ENCODE peak calls at places on chromosomes 12 and 14, in five cellular contexts. One of them, this sample, is unnamed.

GRCh38 chr12:45122776-45123380 is 72.0 kb upstream of the DBX2 start:
- DNase-seq in GM12878: no peak
- DNase-seq in HepG2: peak
- DNase-seq in WTC11: peak
- DNase-seq in K562: peak
- DNase-seq in this sample: no peak

GRCh38 chr12:21305666-21306065 is 29.1 kb downstream of the SLCO1A2 start:
- DNase-seq in GM12878: no peak
- DNase-seq in HepG2: no peak
- DNase-seq in WTC11: no peak
- DNase-seq in K562: no peak
- DNase-seq in this sample: no peak

GRCh38 chr12:31772186-31772585 is 43.4 kb upstream of the AMN1 start:
- DNase-seq in GM12878: no peak
- DNase-seq in HepG2: no peak
- DNase-seq in WTC11: no peak
- DNase-seq in K562: no peak
- DNase-seq in this sample: no peak

GRCh38 chr12:58268080-58268479 is 326.7 kb downstream of the ATP23 start:
- DNase-seq in GM12878: no peak
- DNase-seq in HepG2: no peak
- DNase-seq in WTC11: no peak
- DNase-seq in K562: no peak
- DNase-seq in this sample: no peak

GRCh38 chr14:93269341-93270068 is 62.4 kb downstream of the UBR7 start:
- DNase-seq in GM12878: no peak
- DNase-seq in HepG2: peak
- DNase-seq in WTC11: no peak
- DNase-seq in K562: peak
- DNase-seq in this sample: no peak

GRCh38 chr14:37544407-37544806 is 50.6 kb downstream of the FOXA1 start:
- DNase-seq in GM12878: no peak
- DNase-seq in HepG2: no peak
- DNase-seq in WTC11: no peak
- DNase-seq in K562: no peak
- DNase-seq in this sample: no peak

GRCh38 chr12:94677778-94678177 is 27.4 kb upstream of the TMCC3 start:
- DNase-seq in GM12878: no peak
- DNase-seq in HepG2: no peak
- DNase-seq in WTC11: no peak
- DNase-seq in K562: no peak
- DNase-seq in this sample: no peak

GRCh38 chr12:128702344-128702743 is 121.4 kb downstream of the SLC15A4 start:
- DNase-seq in GM12878: no peak
- DNase-seq in HepG2: no peak
- DNase-seq in WTC11: no peak
- DNase-seq in K562: no peak
- DNase-seq in this sample: no peak

GRCh38 chr12:12048266-12048665 is 22.5 kb upstream of the BCL2L14 start:
- DNase-seq in GM12878: no peak
- DNase-seq in HepG2: no peak
- DNase-seq in WTC11: no peak
- DNase-seq in K562: no peak
- DNase-seq in this sample: peak

GRCh38 chr14:90388437-90388836 is 8.4 kb upstream of the CALM1 start:
- DNase-seq in GM12878: no peak
- DNase-seq in HepG2: no peak
- DNase-seq in WTC11: peak
- DNase-seq in K562: peak
- DNase-seq in this sample: no peak

GRCh38 chr12:50003595-50003994 is 21.7 kb downstream of the RACGAP1 start:
- DNase-seq in GM12878: no peak
- DNase-seq in HepG2: no peak
- DNase-seq in WTC11: no peak
- DNase-seq in K562: no peak
- DNase-seq in this sample: no peak

GRCh38 chr12:14769462-14769836 is 33.8 kb downstream of the WBP11 start:
- DNase-seq in GM12878: no peak
- DNase-seq in HepG2: peak
- DNase-seq in WTC11: peak
- DNase-seq in K562: no peak
- DNase-seq in this sample: no peak

GRCh38 chr14:94337274-94337673 is 14.1 kb upstream of the SERPINA6 start:
- DNase-seq in GM12878: no peak
- DNase-seq in HepG2: no peak
- DNase-seq in WTC11: no peak
- DNase-seq in K562: no peak
- DNase-seq in this sample: no peak

GRCh38 chr14:28671425-28671824 is 95.2 kb upstream of the FOXG1 start:
- DNase-seq in GM12878: no peak
- DNase-seq in HepG2: no peak
- DNase-seq in WTC11: no peak
- DNase-seq in K562: no peak
- DNase-seq in this sample: no peak

GRCh38 chr14:96362071-96362964 is 823 bp downstream of the ATG2B start:
- DNase-seq in GM12878: peak
- DNase-seq in HepG2: peak
- DNase-seq in WTC11: peak
- DNase-seq in K562: peak
- DNase-seq in this sample: no peak

GRCh38 chr14:104228221-104228620 is 89.8 kb downstream of the KIF26A start:
- DNase-seq in GM12878: no peak
- DNase-seq in HepG2: no peak
- DNase-seq in WTC11: peak
- DNase-seq in K562: no peak
- DNase-seq in this sample: no peak

GRCh38 chr12:1633459-1633858 is 4.4 kb downstream of the WNT5B start:
- DNase-seq in GM12878: no peak
- DNase-seq in HepG2: no peak
- DNase-seq in WTC11: no peak
- DNase-seq in K562: no peak
- DNase-seq in this sample: no peak

GRCh38 chr12:105522166-105522825 is 191.8 kb downstream of the C12orf75 start:
- DNase-seq in GM12878: no peak
- DNase-seq in HepG2: no peak
- DNase-seq in WTC11: no peak
- DNase-seq in K562: no peak
- DNase-seq in this sample: no peak

GRCh38 chr12:98727196-98727595 is 82.1 kb downstream of the APAF1 start:
- DNase-seq in GM12878: no peak
- DNase-seq in HepG2: no peak
- DNase-seq in WTC11: no peak
- DNase-seq in K562: no peak
- DNase-seq in this sample: no peak

GRCh38 chr12:34393821-34394150 is 371.5 kb downstream of the ALG10 start:
- DNase-seq in GM12878: no peak
- DNase-seq in HepG2: no peak
- DNase-seq in WTC11: no peak
- DNase-seq in K562: peak
- DNase-seq in this sample: no peak

GRCh38 chr12:89863332-89863938 is 154.8 kb upstream of the ATP2B1 start:
- DNase-seq in GM12878: peak
- DNase-seq in HepG2: no peak
- DNase-seq in WTC11: no peak
- DNase-seq in K562: no peak
- DNase-seq in this sample: no peak

GRCh38 chr14:25381498-25381897 is 331.6 kb upstream of the STXBP6 start:
- DNase-seq in GM12878: no peak
- DNase-seq in HepG2: peak
- DNase-seq in WTC11: no peak
- DNase-seq in K562: no peak
- DNase-seq in this sample: no peak

GRCh38 chr14:105028251-105028927 is 7.5 kb upstream of the CDCA4 start:
- DNase-seq in GM12878: no peak
- DNase-seq in HepG2: no peak
- DNase-seq in WTC11: no peak
- DNase-seq in K562: no peak
- DNase-seq in this sample: no peak

GRCh38 chr14:91963465-91963864 is 16.0 kb upstream of the FBLN5 start:
- DNase-seq in GM12878: no peak
- DNase-seq in HepG2: no peak
- DNase-seq in WTC11: no peak
- DNase-seq in K562: no peak
- DNase-seq in this sample: no peak

GRCh38 chr14:55731881-55732498 is 152.0 kb downstream of the KTN1 start:
- DNase-seq in GM12878: no peak
- DNase-seq in HepG2: peak
- DNase-seq in WTC11: peak
- DNase-seq in K562: peak
- DNase-seq in this sample: peak

GRCh38 chr12:117972341-117972740 is 3.6 kb upstream of the KSR2 start:
- DNase-seq in GM12878: no peak
- DNase-seq in HepG2: no peak
- DNase-seq in WTC11: no peak
- DNase-seq in K562: no peak
- DNase-seq in this sample: no peak

GRCh38 chr14:31692376-31692781 is 131.2 kb downstream of the NUBPL start:
- DNase-seq in GM12878: no peak
- DNase-seq in HepG2: no peak
- DNase-seq in WTC11: no peak
- DNase-seq in K562: no peak
- DNase-seq in this sample: no peak

GRCh38 chr12:5015711-5016492 is 27.8 kb upstream of the KCNA5 start:
- DNase-seq in GM12878: no peak
- DNase-seq in HepG2: no peak
- DNase-seq in WTC11: no peak
- DNase-seq in K562: no peak
- DNase-seq in this sample: no peak

GRCh38 chr14:80208426-80208950 is 2.8 kb downstream of the DIO2 start:
- DNase-seq in GM12878: no peak
- DNase-seq in HepG2: no peak
- DNase-seq in WTC11: no peak
- DNase-seq in K562: no peak
- DNase-seq in this sample: no peak

GRCh38 chr12:115470977-115471376 is 787.0 kb upstream of the TBX3 start:
- DNase-seq in GM12878: no peak
- DNase-seq in HepG2: no peak
- DNase-seq in WTC11: no peak
- DNase-seq in K562: no peak
- DNase-seq in this sample: no peak
- TF ChIP-seq ATF2 in GM12878: no peak
- TF ChIP-seq ATF2 in HepG2: no peak
- TF ChIP-seq ATF2 in WTC11: no peak
- TF ChIP-seq ATF2 in K562: no peak
- TF ChIP-seq ATF2 in this sample: no peak

GRCh38 chr12:52182898-52183543 is 8.8 kb downstream of the KRT80 start:
- DNase-seq in GM12878: no peak
- DNase-seq in HepG2: no peak
- DNase-seq in WTC11: no peak
- DNase-seq in K562: no peak
- DNase-seq in this sample: no peak

GRCh38 chr12:52183971-52184370 is 7.8 kb downstream of the KRT80 start:
- DNase-seq in GM12878: no peak
- DNase-seq in HepG2: no peak
- DNase-seq in WTC11: no peak
- DNase-seq in K562: no peak
- DNase-seq in this sample: no peak

GRCh38 chr12:52182456-52182855 is 9.4 kb downstream of the KRT80 start:
- DNase-seq in GM12878: no peak
- DNase-seq in HepG2: no peak
- DNase-seq in WTC11: no peak
- DNase-seq in K562: no peak
- DNase-seq in this sample: no peak

GRCh38 chr12:52184813-52185212 is 7.0 kb downstream of the KRT80 start:
- DNase-seq in GM12878: no peak
- DNase-seq in HepG2: no peak
- DNase-seq in WTC11: no peak
- DNase-seq in K562: no peak
- DNase-seq in this sample: no peak

GRCh38 chr12:52183544-52183910 is 8.3 kb downstream of the KRT80 start:
- DNase-seq in GM12878: no peak
- DNase-seq in HepG2: no peak
- DNase-seq in WTC11: no peak
- DNase-seq in K562: no peak
- DNase-seq in this sample: no peak
- TF ChIP-seq ATF2 in GM12878: no peak
- TF ChIP-seq ATF2 in HepG2: no peak
- TF ChIP-seq ATF2 in WTC11: no peak
- TF ChIP-seq ATF2 in K562: no peak
- TF ChIP-seq ATF2 in this sample: no peak

GRCh38 chr12:70571705-70572269 is 65.4 kb downstream of the PTPRB start:
- DNase-seq in GM12878: no peak
- DNase-seq in HepG2: peak
- DNase-seq in WTC11: no peak
- DNase-seq in K562: no peak
- DNase-seq in this sample: no peak

GRCh38 chr12:70571029-70571428 is 66.2 kb downstream of the PTPRB start:
- DNase-seq in GM12878: no peak
- DNase-seq in HepG2: no peak
- DNase-seq in WTC11: no peak
- DNase-seq in K562: no peak
- DNase-seq in this sample: no peak

GRCh38 chr12:70577283-70577634 is 60.0 kb downstream of the PTPRB start:
- DNase-seq in GM12878: no peak
- DNase-seq in HepG2: no peak
- DNase-seq in WTC11: no peak
- DNase-seq in K562: no peak
- DNase-seq in this sample: no peak

GRCh38 chr12:70581199-70581598 is 56.0 kb downstream of the PTPRB start:
- DNase-seq in GM12878: no peak
- DNase-seq in HepG2: no peak
- DNase-seq in WTC11: no peak
- DNase-seq in K562: no peak
- DNase-seq in this sample: no peak

GRCh38 chr12:70576341-70577282 is 60.6 kb downstream of the PTPRB start:
- DNase-seq in GM12878: peak
- DNase-seq in HepG2: peak
- DNase-seq in WTC11: no peak
- DNase-seq in K562: peak
- DNase-seq in this sample: no peak
- TF ChIP-seq ATF2 in GM12878: no peak
- TF ChIP-seq ATF2 in HepG2: no peak
- TF ChIP-seq ATF2 in WTC11: no peak
- TF ChIP-seq ATF2 in K562: no peak
- TF ChIP-seq ATF2 in this sample: no peak

GRCh38 chr14:101547961-101548669 is 13.2 kb upstream of the DIO3 start:
- DNase-seq in GM12878: no peak
- DNase-seq in HepG2: no peak
- DNase-seq in WTC11: no peak
- DNase-seq in K562: no peak
- DNase-seq in this sample: no peak
- TF ChIP-seq ATF2 in GM12878: no peak
- TF ChIP-seq ATF2 in HepG2: no peak
- TF ChIP-seq ATF2 in WTC11: no peak
- TF ChIP-seq ATF2 in K562: no peak
- TF ChIP-seq ATF2 in this sample: no peak

GRCh38 chr12:127629066-127629820 is 637.7 kb upstream of the TMEM132C start:
- DNase-seq in GM12878: no peak
- DNase-seq in HepG2: no peak
- DNase-seq in WTC11: no peak
- DNase-seq in K562: no peak
- DNase-seq in this sample: no peak
- TF ChIP-seq ATF2 in GM12878: no peak
- TF ChIP-seq ATF2 in HepG2: no peak
- TF ChIP-seq ATF2 in WTC11: no peak
- TF ChIP-seq ATF2 in K562: no peak
- TF ChIP-seq ATF2 in this sample: no peak

GRCh38 chr14:23174266-23174665 is 9.2 kb downstream of the SLC7A8 start:
- DNase-seq in GM12878: no peak
- DNase-seq in HepG2: no peak
- DNase-seq in WTC11: no peak
- DNase-seq in K562: no peak
- DNase-seq in this sample: no peak
- TF ChIP-seq ATF2 in GM12878: no peak
- TF ChIP-seq ATF2 in HepG2: no peak
- TF ChIP-seq ATF2 in WTC11: no peak
- TF ChIP-seq ATF2 in K562: no peak
- TF ChIP-seq ATF2 in this sample: no peak

GRCh38 chr12:79886917-79887519 is 47.9 kb downstream of the PPP1R12A start:
- DNase-seq in GM12878: peak
- DNase-seq in HepG2: peak
- DNase-seq in WTC11: no peak
- DNase-seq in K562: peak
- DNase-seq in this sample: no peak
- TF ChIP-seq ATF2 in GM12878: no peak
- TF ChIP-seq ATF2 in HepG2: no peak
- TF ChIP-seq ATF2 in WTC11: no peak
- TF ChIP-seq ATF2 in K562: no peak
- TF ChIP-seq ATF2 in this sample: no peak

This sample was measured in H1.